ENCODE peak calls at places on chromosomes 5 and 9, in ten cellular contexts. M is naive thymus-derived CD8-positive, alpha-beta T cell; V is SK-N-DZ; J is GM12891; E is NCI-H1417; Z is non-pigmented ciliary epithelial cell; W is neuronal stem cell; T is HTR-8/SVneo; P is activated naive CD8-positive, alpha-beta T cell treated with anti-CD3 and anti-CD28 coated beads, Interleukin-2, amount 50 U/mL, for 16 hours; Y is T-helper 9 cell. R is an unnamed sample.

GRCh38 chr5:147835386-147835798 is 3.9 kb upstream of the SPINK1 start:
- DNase-seq in E (peak; percentile 27), Y (no peak), M (no peak), J (no peak), T (no peak), Z (peak; percentile 8), P (no peak), V (no peak), W (no peak), R (no peak)

GRCh38 chr5:157592594-157592993 is 17.0 kb upstream of the ADAM19 start:
- DNase-seq in V (no peak), M (no peak), T (no peak), P (no peak), J (no peak), E (no peak), W (no peak), Y (no peak), Z (no peak), R (no peak)

GRCh38 chr9:116737137-116737546 is 50.0 kb downstream of the TRIM32 start:
- DNase-seq in M (peak; percentile 6), P (no peak), W (peak; percentile 84), J (peak; percentile 74), Y (peak; percentile 19), Z (peak; percentile 22), V (peak; percentile 83), T (peak; percentile 73), E (peak; percentile 81), R (peak; percentile 93)

GRCh38 chr9:37806271-37806670 is 5.7 kb downstream of the DCAF10 start:
- DNase-seq in T (no peak), M (no peak), E (no peak), P (no peak), Z (no peak), Y (no peak), J (no peak), W (no peak), V (no peak), R (no peak)

GRCh38 chr5:128559300-128560297 is 21.6 kb upstream of the FBN2 start:
- DNase-seq in E (no peak), Z (no peak), T (no peak), V (no peak), W (no peak), M (no peak), Y (no peak), P (no peak), J (no peak), R (no peak)

GRCh38 chr9:99822596-99823391 is 1.1 kb downstream of the NR4A3 start:
- DNase-seq in J (peak; percentile 25), W (peak; percentile 69), Y (peak; percentile 48), V (peak; percentile 34), M (peak; percentile 53), E (peak; percentile 75), T (peak; percentile 21), P (no peak), Z (no peak), R (peak; percentile 71)

GRCh38 chr9:89372230-89372816 is 54.0 kb downstream of the SECISBP2 start:
- DNase-seq in T (peak; percentile 34), V (peak; percentile 61), P (no peak), J (no peak), M (peak; percentile 51), Y (peak; percentile 25), E (no peak), Z (no peak), W (peak; percentile 5), R (no peak)

GRCh38 chr9:115035872-115036612 is 81.9 kb downstream of the TNC start:
- DNase-seq in Z (peak; percentile 70), Y (no peak), M (no peak), J (peak; percentile 19), V (no peak), W (no peak), P (no peak), T (no peak), E (no peak), R (no peak)

GRCh38 chr9:125748511-125749099 is 1.4 kb downstream of the PBX3 start:
- DNase-seq in W (no peak), P (no peak), Z (no peak), M (peak; percentile 24), Y (no peak), J (no peak), E (peak; percentile 74), V (peak; percentile 21), T (no peak), R (peak; percentile 56)

GRCh38 chr9:72012642-72013041 is 47.8 kb downstream of the C9orf57 start:
- DNase-seq in Z (no peak), T (no peak), J (no peak), W (no peak), M (no peak), V (no peak), Y (no peak), E (no peak), P (no peak), R (no peak)

GRCh38 chr5:72523960-72524582 is 16.9 kb upstream of the ZNF366 start:
- DNase-seq in M (no peak), T (peak; percentile 45), Z (peak; percentile 67), E (no peak), J (no peak), P (no peak), V (peak; percentile 57), W (no peak), Y (no peak), R (no peak)

GRCh38 chr5:132253008-132253441 is 4.5 kb upstream of the PDLIM4 start:
- DNase-seq in Y (no peak), W (no peak), E (peak; percentile 25), J (no peak), Z (no peak), T (no peak), M (no peak), V (no peak), P (no peak), R (no peak)

GRCh38 chr9:8486095-8486494 is 686.5 kb upstream of the DMAC1 start:
- DNase-seq in W (no peak), E (peak; percentile 5), T (no peak), J (no peak), Y (no peak), M (no peak), Z (no peak), V (peak; percentile 5), P (no peak), R (peak; percentile 77)

GRCh38 chr9:20618361-20618799 is 3.9 kb downstream of the MLLT3 start:
- DNase-seq in J (no peak), Y (no peak), M (no peak), E (peak; percentile 24), P (no peak), Z (peak; percentile 50), V (no peak), W (no peak), T (no peak), R (no peak)

GRCh38 chr9:34984049-34984448 is 5.5 kb upstream of the DNAJB5 start:
- DNase-seq in E (no peak), Z (no peak), W (peak; percentile 68), T (peak; percentile 22), M (peak; percentile 43), J (no peak), V (no peak), Y (no peak), P (no peak), R (peak; percentile 77)

GRCh38 chr5:40973364-40974004 is 64.2 kb downstream of the C7 start:
- DNase-seq in E (no peak), P (no peak), W (no peak), Y (no peak), Z (no peak), J (no peak), T (no peak), V (no peak), M (no peak), R (no peak)

R was measured in islet precursor cell.